ENCODE peak calls at places on chromosomes 1 and 21, in four cellular contexts. D is PC-3, U is GM23338, Q is HCT116. X is an unnamed sample.
A peak's percentile ranks its signal among the peaks of the same experiment; 100 is the strongest.

GRCh38 chr1:197140123-197140522 is 6.3 kb downstream of the ASPM start:
- DNase-seq in U (no peak), D (no peak), Q (no peak), X (no peak)

GRCh38 chr1:37509181-37509580 is 5.4 kb downstream of the MEAF6 start:
- DNase-seq in D (peak; percentile 54), U (peak; percentile 52), Q (no peak), X (no peak)

GRCh38 chr1:195866383-195867222 is 741.6 kb downstream of the KCNT2 start:
- DNase-seq in Q (no peak), D (no peak), U (no peak), X (no peak)

GRCh38 chr1:6612641-6613360 is 730 bp upstream of the PHF13 start:
- DNase-seq in U (peak; percentile 71), Q (no peak), D (peak; percentile 94), X (peak; percentile 82)

GRCh38 chr21:20720623-20721022 is 277.6 kb upstream of the NCAM2 start:
- DNase-seq in U (no peak), Q (no peak), D (peak; percentile 63), X (no peak)

GRCh38 chr1:8370046-8370881 is 52.4 kb downstream of the SLC45A1 start:
- DNase-seq in D (no peak), Q (no peak), U (peak; percentile 65), X (no peak)

GRCh38 chr1:226422478-226422877 is 14.6 kb upstream of the PARP1 start:
- DNase-seq in Q (no peak), D (no peak), U (no peak), X (no peak)

GRCh38 chr1:154557939-154558609 is 388 bp downstream of the UBE2Q1 start:
- DNase-seq in Q (no peak), U (peak; percentile 26), D (no peak), X (peak; percentile 72)

GRCh38 chr21:43925096-43925481 is 60.1 kb downstream of the AGPAT3 start:
- DNase-seq in Q (no peak), D (no peak), U (no peak), X (peak; percentile 76)

GRCh38 chr1:32398401-32398800 is 4.2 kb upstream of the BSDC1 start:
- DNase-seq in D (no peak), U (no peak), Q (no peak), X (no peak)

GRCh38 chr1:156111355-156111962 is 3.1 kb upstream of the LMNA start:
- DNase-seq in U (no peak), D (no peak), Q (no peak), X (no peak)

GRCh38 chr1:89603651-89604413 is 29.1 kb upstream of the LRRC8C start:
- DNase-seq in D (peak; percentile 47), Q (no peak), U (no peak), X (no peak)
- H3K27ac ChIP-seq in D (no peak overlapping the region), Q (no peak overlapping the region), U (no peak overlapping the region), X (no peak overlapping the region)

DNA sequence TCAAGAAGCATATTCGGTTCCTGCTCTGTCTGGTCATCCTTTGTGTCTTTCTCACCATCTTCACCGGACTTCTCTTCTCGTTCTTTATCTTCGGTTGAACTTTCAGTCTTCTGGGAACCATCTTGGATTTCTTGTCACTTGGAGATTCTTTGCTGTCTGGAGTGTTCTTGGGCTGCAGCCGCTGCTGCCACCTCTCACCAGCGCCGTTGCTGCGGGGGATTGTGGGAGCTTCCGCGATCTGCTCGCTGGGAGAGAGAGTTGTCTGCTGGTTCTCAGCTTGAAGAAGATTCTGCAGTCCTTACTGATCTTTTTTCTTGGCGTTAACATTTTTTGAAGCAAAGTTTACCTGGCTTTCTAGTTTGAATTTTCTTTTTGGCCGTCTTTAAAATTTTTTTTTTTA is 1165.2 kb upstream of the PRMT6 start:
- DNase-seq in U (no peak), D (no peak), Q (no peak), X (no peak)
- H3K9me2 ChIP-seq in U (no peaks in the 10 kb centered on the region), D (no peaks in the 10 kb centered on the region), Q (no peaks in the 10 kb centered on the region), X (no peaks in the 10 kb centered on the region)

GRCh38 chr1:235069577-235070563 is 58.8 kb downstream of the TOMM20 start:
- DNase-seq in Q (no peak), U (no peak), D (peak; percentile 95), X (peak; percentile 42)

GRCh38 chr1:235067396-235068154 is 61.1 kb downstream of the TOMM20 start:
- DNase-seq in Q (peak; percentile 94), U (no peak), D (peak; percentile 98), X (peak; percentile 90)

GRCh38 chr1:235070819-235071218 is 57.8 kb downstream of the TOMM20 start:
- DNase-seq in D (no peak), Q (no peak), U (no peak), X (no peak)

GRCh38 chr1:235068155-235069121 is 60.2 kb downstream of the TOMM20 start:
- DNase-seq in Q (peak; percentile 49), D (peak; percentile 87), U (no peak), X (no peak)

DNA sequence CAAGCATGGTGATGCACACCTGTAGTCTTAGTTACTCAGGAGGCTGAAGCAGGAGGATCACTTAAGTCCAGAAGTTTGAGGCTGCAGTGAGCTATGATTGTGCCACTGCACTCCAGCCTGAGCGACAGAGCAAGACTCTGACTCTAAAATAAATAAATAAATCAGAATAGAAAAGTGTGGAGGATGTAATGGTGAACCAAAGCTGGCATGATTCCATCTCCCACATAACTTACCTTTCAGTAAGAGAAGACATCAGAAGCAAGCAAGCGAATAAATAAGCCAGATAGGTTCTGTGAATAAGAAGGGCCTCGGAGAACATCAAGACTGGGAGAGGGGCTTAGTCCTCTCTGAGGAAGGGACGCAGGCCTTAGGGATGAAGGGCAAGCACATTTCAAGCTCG is 59.5 kb downstream of the TOMM20 start:
- DNase-seq in Q (no peak), D (no peak), U (no peak), X (no peak)
- H3K27ac ChIP-seq in Q (no peak overlapping the region), D (peak overlapping the region; percentile 100), U (no peak overlapping the region), X (peak overlapping the region; percentile 96)

GRCh38 chr1:18200136-18200717 is 92.6 kb downstream of the IGSF21 start:
- DNase-seq in U (peak; percentile 74), Q (no peak), D (no peak), X (no peak)
- H3K9me2 ChIP-seq in U (no peaks in the 10 kb centered on the region), Q (no peaks in the 10 kb centered on the region), D (no peaks in the 10 kb centered on the region), X (no peaks in the 10 kb centered on the region)

GRCh38 chr21:16086936-16087335 is 357.2 kb downstream of the USP25 start:
- DNase-seq in U (no peak), Q (no peak), D (no peak), X (no peak)
- H3K27ac ChIP-seq in U (no peak overlapping the region), Q (no peak overlapping the region), D (no peak overlapping the region), X (no peak overlapping the region)

GRCh38 chr1:117030271-117030877 is 28.8 kb downstream of the CD101 start:
- DNase-seq in U (no peak), Q (no peak), D (peak; percentile 31), X (no peak)
- H3K9me2 ChIP-seq in U (no peaks in the 10 kb centered on the region), Q (no peaks in the 10 kb centered on the region), D (no peaks in the 10 kb centered on the region), X (no peaks in the 10 kb centered on the region)

GRCh38 chr1:46679789-46680573 is 8.3 kb downstream of the TEX38 start:
- DNase-seq in D (no peak), Q (no peak), U (no peak), X (no peak)

GRCh38 chr1:46673749-46674182 is 2.1 kb downstream of the TEX38 start:
- DNase-seq in D (peak; percentile 72), U (no peak), Q (no peak), X (peak; percentile 39)

GRCh38 chr1:46671554-46671953 is at the start of gene TEX38:
- DNase-seq in Q (no peak), D (no peak), U (no peak), X (no peak)

GRCh38 chr1:46677339-46677738 is 5.7 kb downstream of the TEX38 start:
- DNase-seq in Q (no peak), U (peak; percentile 43), D (no peak), X (no peak)

DNA sequence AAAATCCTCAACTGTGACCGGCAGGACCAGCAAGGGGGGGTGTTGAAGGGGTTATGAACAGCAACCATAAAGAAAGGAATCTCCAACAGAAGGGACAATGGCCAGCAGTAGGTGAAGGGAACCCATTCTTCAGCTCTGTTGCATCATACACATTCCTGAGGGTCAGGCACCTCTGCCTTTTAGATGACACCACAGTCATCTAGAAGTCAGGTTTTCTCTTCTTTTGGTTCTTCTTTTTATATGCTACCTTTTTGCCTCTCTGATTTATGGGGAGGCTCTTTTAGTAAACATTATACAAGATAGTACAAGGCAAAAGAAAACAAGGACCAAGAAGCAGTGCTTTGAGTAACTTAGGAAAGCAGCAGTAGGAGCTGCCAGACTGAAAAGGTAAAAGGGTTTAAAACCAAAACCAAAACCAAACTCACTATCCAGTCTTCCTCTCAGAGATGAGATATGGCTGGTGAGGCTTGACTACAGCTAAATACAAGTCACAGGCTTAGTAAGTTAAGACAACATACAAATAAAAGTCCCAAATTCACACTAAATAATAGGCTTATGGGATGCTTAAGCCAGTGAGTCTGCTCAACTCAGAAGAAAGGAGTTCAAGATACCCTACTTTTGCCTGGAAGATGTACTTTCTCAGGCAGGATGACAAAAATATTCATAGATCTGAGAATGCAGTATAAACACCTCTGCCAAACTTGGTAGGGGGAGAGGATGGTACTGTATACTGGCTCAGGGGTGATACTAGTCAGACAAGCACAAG is 4.1 kb downstream of the TEX38 start:
- DNase-seq in D (no peak), U (peak; percentile 54), Q (no peak), X (no peak)
- H3K27ac ChIP-seq in D (no peak overlapping the region), U (peak overlapping the region; percentile 0), Q (no peak overlapping the region), X (no peak overlapping the region)

DNA sequence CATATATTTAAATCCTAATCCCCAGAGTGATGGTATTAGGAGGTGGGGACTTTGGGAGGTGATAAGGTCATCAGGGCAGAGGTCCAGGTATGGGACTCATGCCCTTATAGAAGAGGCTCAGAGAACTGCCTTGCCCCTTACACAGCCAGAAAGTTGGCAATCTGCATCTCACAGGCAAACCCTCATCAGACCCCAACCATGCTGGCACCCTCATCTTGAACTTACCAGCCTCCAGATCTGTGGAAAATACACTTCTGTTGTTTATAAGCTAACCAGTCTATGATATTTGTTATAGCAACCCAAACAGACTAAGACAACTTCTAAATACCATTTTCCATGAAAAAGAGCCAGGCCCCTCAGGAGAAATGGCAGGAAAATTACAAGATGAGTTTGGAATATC is 69.3 kb upstream of the PRDX6 start:
- DNase-seq in Q (no peak), U (no peak), D (no peak), X (no peak)
- H3K9me2 ChIP-seq in Q (no peaks in the 10 kb centered on the region), U (no peaks in the 10 kb centered on the region), D (no peaks in the 10 kb centered on the region), X (no peaks in the 10 kb centered on the region)

GRCh38 chr1:206867261-206867660 is 1.8 kb downstream of the IL20 start:
- DNase-seq in U (no peak), D (peak; percentile 72), Q (no peak), X (no peak)
- H3K27ac ChIP-seq in U (no peak overlapping the region), D (no peak overlapping the region), Q (no peak overlapping the region), X (no peak overlapping the region)

GRCh38 chr1:50416150-50416527 is 7.1 kb downstream of the DMRTA2 start:
- DNase-seq in D (no peak), U (peak; percentile 78), Q (no peak), X (no peak)
- H3K9me2 ChIP-seq in D (no peaks in the 10 kb centered on the region), U (no peaks in the 10 kb centered on the region), Q (no peaks in the 10 kb centered on the region), X (no peaks in the 10 kb centered on the region)

X was measured in hepatocyte.